ENCODE peak calls at places on chromosomes 5 and 9, in ten cellular contexts. Y is right lobe of liver; O is hepatocyte; H is fibroblast of the aortic adventitia; U is fibroblast of lung; P is activated CD8-positive, alpha-beta T cell treated with anti-CD3 and anti-CD28 coated beads for 36 hours; S is retinal pigment epithelial cell; E is B cell; K is fibroblast of mammary gland; F is cardiac fibroblast. T is an unnamed sample.

GRCh38 chr5:850511-851006 is at the start of gene ZDHHC11:
- DNase-seq in Y (peak), O (peak), H (no peak), U (no peak), P (no peak), S (no peak), E (no peak), K (no peak), F (no peak), T (no peak)

GRCh38 chr5:134053840-134054338 is 49.1 kb upstream of the VDAC1 start:
- DNase-seq in Y (no peak), O (no peak), H (no peak), U (peak), P (no peak), S (peak), E (no peak), K (no peak), F (peak), T (no peak)

GRCh38 chr5:93058309-93058708 is 522.7 kb downstream of the NR2F1-AS1 start:
- DNase-seq in Y (no peak), O (no peak), H (peak), U (peak), P (no peak), S (no peak), E (no peak), K (peak), F (peak), T (no peak)

GRCh38 chr9:136711751-136712689 is at the start of gene DIPK1B:
- DNase-seq in Y (no peak), O (peak), H (no peak), U (no peak), P (no peak), S (no peak), E (no peak), K (no peak), F (no peak), T (no peak)

GRCh38 chr5:173056783-173057061 is 570 bp downstream of the CREBRF start:
- DNase-seq in Y (no peak), O (no peak), H (no peak), U (no peak), P (no peak), S (no peak), E (peak), K (no peak), F (no peak), T (no peak)

GRCh38 chr5:17157916-17158529 is 59.4 kb upstream of the BASP1 start:
- DNase-seq in Y (no peak), O (peak), H (peak), U (peak), P (no peak), S (no peak), E (no peak), K (peak), F (peak), T (no peak)

GRCh38 chr5:33994845-33995244 is 10.4 kb upstream of the SLC45A2 start:
- DNase-seq in Y (no peak), O (no peak), H (peak), U (peak), P (peak), S (no peak), E (no peak), K (peak), F (peak), T (no peak)

GRCh38 chr9:135714242-135715055 is 12.5 kb downstream of the KCNT1 start:
- DNase-seq in Y (no peak), O (peak), H (no peak), U (no peak), P (no peak), S (no peak), E (no peak), K (no peak), F (no peak), T (no peak)

GRCh38 chr5:80189201-80189600 is 66.6 kb downstream of the SERINC5 start:
- DNase-seq in Y (no peak), O (no peak), H (no peak), U (no peak), P (no peak), S (no peak), E (no peak), K (no peak), F (no peak), T (no peak)

GRCh38 chr9:71506821-71507220 is 261.5 kb downstream of the CEMIP2 start:
- DNase-seq in Y (no peak), O (peak), H (peak), U (peak), P (no peak), S (peak), E (no peak), K (peak), F (peak), T (no peak)

GRCh38 chr5:53087596-53087995 is 22.0 kb downstream of the MOCS2 start:
- DNase-seq in Y (no peak), O (no peak), H (no peak), U (no peak), P (no peak), S (peak), E (no peak), K (no peak), F (peak), T (no peak)

GRCh38 chr9:117945286-117945685 is 241.1 kb downstream of the TLR4 start:
- DNase-seq in Y (no peak), O (no peak), H (no peak), U (no peak), P (no peak), S (no peak), E (no peak), K (no peak), F (no peak), T (no peak)

GRCh38 chr5:168712280-168712924 is 133.2 kb upstream of the PANK3 start:
- DNase-seq in Y (no peak), O (peak), H (peak), U (peak), P (no peak), S (peak), E (no peak), K (peak), F (peak), T (no peak)

GRCh38 chr5:5164158-5164557 is 24.0 kb downstream of the ADAMTS16 start:
- DNase-seq in Y (no peak), O (no peak), H (no peak), U (peak), P (no peak), S (no peak), E (no peak), K (no peak), F (no peak), T (no peak)

GRCh38 chr9:136544549-136545064 is 1.2 kb downstream of the NOTCH1 start:
- DNase-seq in Y (peak), O (peak), H (no peak), U (no peak), P (peak), S (no peak), E (peak), K (peak), F (peak), T (no peak)

GRCh38 chr5:7395432-7396168 is at the start of gene ADCY2:
- DNase-seq in Y (no peak), O (no peak), H (no peak), U (no peak), P (no peak), S (no peak), E (no peak), K (no peak), F (no peak), T (no peak)

GRCh38 chr5:176561259-176561658 is 12.1 kb downstream of the CDHR2 start:
- DNase-seq in Y (no peak), O (no peak), H (no peak), U (no peak), P (no peak), S (no peak), E (no peak), K (no peak), F (no peak), T (no peak)

GRCh38 chr5:57246426-57246825 is 72.6 kb downstream of the GPBP1 start:
- DNase-seq in Y (no peak), O (no peak), H (no peak), U (no peak), P (peak), S (no peak), E (no peak), K (no peak), F (no peak), T (no peak)

GRCh38 chr5:93192683-93193082 is 388.3 kb downstream of the NR2F1-AS1 start:
- DNase-seq in Y (no peak), O (no peak), H (no peak), U (no peak), P (no peak), S (no peak), E (no peak), K (no peak), F (no peak), T (no peak)

GRCh38 chr9:122445155-122445749 is 32.5 kb downstream of the OR1J1 start:
- DNase-seq in Y (no peak), O (no peak), H (peak), U (peak), P (no peak), S (no peak), E (no peak), K (peak), F (peak), T (no peak)

GRCh38 chr5:108321341-108321740 is 60.6 kb downstream of the FBXL17 start:
- DNase-seq in Y (no peak), O (no peak), H (no peak), U (no peak), P (no peak), S (no peak), E (no peak), K (no peak), F (peak), T (no peak)

GRCh38 chr9:30773427-30773826 is 1611.0 kb upstream of the ACO1 start:
- DNase-seq in Y (no peak), O (no peak), H (no peak), U (no peak), P (no peak), S (no peak), E (no peak), K (no peak), F (no peak), T (no peak)

GRCh38 chr5:8628521-8628920 is 759.6 kb downstream of the MTRR start:
- DNase-seq in Y (no peak), O (no peak), H (no peak), U (no peak), P (no peak), S (no peak), E (no peak), K (no peak), F (no peak), T (no peak)

GRCh38 chr5:95823738-95824609 is 1.4 kb upstream of the GLRX start:
- DNase-seq in Y (peak), O (peak), H (peak), U (peak), P (peak), S (no peak), E (no peak), K (peak), F (peak), T (no peak)

GRCh38 chr9:115250646-115251045 is 132.7 kb upstream of the TNC start:
- DNase-seq in Y (no peak), O (peak), H (peak), U (peak), P (no peak), S (peak), E (no peak), K (peak), F (peak), T (no peak)

GRCh38 chr9:113712053-113712452 is 164.1 kb upstream of the ZNF618 start:
- DNase-seq in Y (no peak), O (peak), H (peak), U (peak), P (no peak), S (peak), E (no peak), K (peak), F (peak), T (no peak)

GRCh38 chr9:2210201-2210600 is 195.1 kb downstream of the SMARCA2 start:
- DNase-seq in Y (no peak), O (no peak), H (peak), U (no peak), P (no peak), S (no peak), E (no peak), K (peak), F (no peak), T (no peak)

GRCh38 chr9:22026696-22027095 is 17.6 kb upstream of the CDKN2B start:
- DNase-seq in Y (no peak), O (no peak), H (no peak), U (no peak), P (no peak), S (no peak), E (no peak), K (no peak), F (no peak), T (no peak)

GRCh38 chr5:96094904-96095303 is 133.3 kb upstream of the ELL2 start:
- DNase-seq in Y (no peak), O (no peak), H (peak), U (no peak), P (no peak), S (no peak), E (no peak), K (peak), F (peak), T (no peak)

GRCh38 chr9:126775926-126776325 is 28.9 kb upstream of the ZBTB43 start:
- DNase-seq in Y (no peak), O (no peak), H (no peak), U (no peak), P (peak), S (no peak), E (no peak), K (no peak), F (no peak), T (no peak)

GRCh38 chr9:126777733-126778132 is 27.1 kb upstream of the ZBTB43 start:
- DNase-seq in Y (no peak), O (peak), H (no peak), U (no peak), P (peak), S (no peak), E (no peak), K (no peak), F (no peak), T (no peak)

DNA sequence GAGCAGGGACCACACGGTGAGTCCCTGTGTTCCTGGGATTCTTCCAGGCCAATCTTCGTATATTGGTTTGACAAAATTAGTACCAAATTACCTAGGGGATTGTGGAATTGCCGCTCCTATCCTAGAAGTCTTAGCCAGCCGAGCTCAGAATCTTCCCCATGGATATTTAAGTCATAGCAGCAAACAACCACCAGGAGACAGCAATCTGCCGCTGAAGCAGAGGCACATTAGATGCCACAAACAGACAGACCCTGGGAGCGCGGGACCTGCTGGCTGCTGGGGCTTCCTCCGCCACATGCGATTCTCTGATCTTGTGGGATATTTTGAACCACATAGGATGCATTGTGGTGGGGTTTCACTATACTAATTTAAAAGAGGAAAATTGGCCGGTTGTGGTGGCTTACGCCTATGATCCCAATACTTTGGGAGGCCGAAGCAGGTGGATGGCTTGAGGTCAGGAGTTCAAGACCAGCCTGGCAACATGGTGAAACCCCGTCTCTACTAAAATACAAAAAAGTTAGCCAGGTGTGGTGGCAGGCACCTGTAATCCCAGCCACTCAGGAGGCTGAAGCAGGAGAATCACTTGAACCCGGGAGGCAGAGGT is 31.7 kb upstream of the ZBTB43 start:
- DNase-seq in Y (no peak), O (peak), H (peak), U (no peak), P (peak), S (no peak), E (no peak), K (peak), F (peak), T (no peak)
- TF ChIP-seq CTCF in Y (peak), O (peak), H (peak), U (peak), P (peak), S (peak), E (peak), K (peak), F (peak), T (peak)

GRCh38 chr5:45601424-45601823 is 94.8 kb downstream of the HCN1 start:
- DNase-seq in Y (no peak), O (no peak), H (no peak), U (no peak), P (no peak), S (no peak), E (no peak), K (no peak), F (no peak), T (no peak)

GRCh38 chr5:45609661-45610060 is 86.5 kb downstream of the HCN1 start:
- DNase-seq in Y (no peak), O (no peak), H (no peak), U (no peak), P (no peak), S (no peak), E (no peak), K (no peak), F (no peak), T (no peak)

GRCh38 chr5:45604092-45604491 is 92.1 kb downstream of the HCN1 start:
- DNase-seq in Y (no peak), O (no peak), H (no peak), U (no peak), P (no peak), S (no peak), E (no peak), K (no peak), F (no peak), T (no peak)
- TF ChIP-seq CTCF in Y (no peak), O (no peak), H (no peak), U (no peak), P (no peak), S (no peak), E (no peak), K (no peak), F (no peak), T (no peak)

GRCh38 chr5:159049844-159050318 is 49.8 kb downstream of the EBF1 start:
- DNase-seq in Y (no peak), O (peak), H (peak), U (no peak), P (no peak), S (no peak), E (no peak), K (peak), F (peak), T (no peak)
- TF ChIP-seq CTCF in Y (peak), O (peak), H (peak), U (peak), P (no peak), S (peak), E (peak), K (peak), F (peak), T (no peak)

GRCh38 chr9:89236955-89237573 is 58.4 kb upstream of the SHC3 start:
- DNase-seq in Y (no peak), O (no peak), H (no peak), U (no peak), P (no peak), S (no peak), E (no peak), K (no peak), F (no peak), T (no peak)
- TF ChIP-seq CTCF in Y (no peak), O (no peak), H (no peak), U (no peak), P (no peak), S (no peak), E (no peak), K (no peak), F (no peak), T (no peak)